ENCODE peak calls at places on chromosomes 16 and 17, in eight cellular contexts. X is H1, H is sigmoid colon, B is GM23248, U is WERI-Rb-1, Y is suprapubic skin, P is neural progenitor cell, T is fibroblast of lung. F is an unnamed sample. For H3K36me3, the result is how much of the 10 kb centered on the place peaks cover.

GRCh38 chr16:8996891-8997290 is 33.2 kb upstream of the USP7 start:
- DNase-seq in X (no peak), H (no peak), B (no peak), U (no peak), Y (no peak), P (no peak), T (no peak), F (no peak)

GRCh38 chr16:10741844-10742243 is 1.8 kb upstream of the NUBP1 start:
- DNase-seq in X (no peak), H (peak), B (no peak), U (no peak), Y (peak), P (no peak), T (peak), F (no peak)

GRCh38 chr17:82324566-82325285 is 7.3 kb upstream of the CD7 start:
- DNase-seq in X (no peak), H (no peak), B (no peak), U (no peak), Y (no peak), P (no peak), T (no peak), F (no peak)

GRCh38 chr17:19023209-19023999 is 18.8 kb upstream of the FAM83G start:
- DNase-seq in X (no peak), H (no peak), B (no peak), U (no peak), Y (no peak), P (no peak), T (no peak), F (no peak)

GRCh38 chr17:40615295-40615988 is 32.2 kb downstream of the SMARCE1 start:
- DNase-seq in X (peak), H (no peak), B (peak), U (peak), Y (no peak), P (peak), T (peak), F (peak)

GRCh38 chr17:42414782-42415409 is 8.2 kb downstream of the CAVIN1 start:
- DNase-seq in X (no peak), H (no peak), B (no peak), U (no peak), Y (no peak), P (no peak), T (no peak), F (no peak)

GRCh38 chr17:75875182-75875939 is 3.0 kb downstream of the TRIM47 start:
- DNase-seq in X (no peak), H (peak), B (no peak), U (no peak), Y (no peak), P (no peak), T (no peak), F (no peak)

GRCh38 chr16:64305663-64306062 is 816.2 kb downstream of the CDH11 start:
- DNase-seq in X (no peak), H (no peak), B (no peak), U (no peak), Y (no peak), P (no peak), T (no peak), F (no peak)

GRCh38 chr17:38864636-38865398 is 5.0 kb upstream of the LASP1 start:
- DNase-seq in X (no peak), H (no peak), B (peak), U (no peak), Y (no peak), P (peak), T (peak), F (no peak)

GRCh38 chr16:81894592-81894991 is 115.5 kb downstream of the PLCG2 start:
- DNase-seq in X (no peak), H (peak), B (no peak), U (no peak), Y (no peak), P (no peak), T (no peak), F (no peak)

GRCh38 chr16:3467920-3468319 is 24.4 kb downstream of the NAA60 start:
- DNase-seq in X (no peak), H (no peak), B (peak), U (no peak), Y (no peak), P (no peak), T (peak), F (no peak)

GRCh38 chr16:22787456-22788189 is 26.3 kb upstream of the HS3ST2 start:
- DNase-seq in X (no peak), H (no peak), B (peak), U (no peak), Y (no peak), P (no peak), T (no peak), F (no peak)

GRCh38 chr16:56606071-56606687 is 2.2 kb upstream of the MT2A start:
- DNase-seq in X (no peak), H (peak), B (peak), U (no peak), Y (no peak), P (no peak), T (no peak), F (no peak)

GRCh38 chr17:45851873-45852272 is 7.2 kb downstream of the SPPL2C start:
- DNase-seq in X (no peak), H (no peak), B (no peak), U (no peak), Y (no peak), P (no peak), T (no peak), F (no peak)

GRCh38 chr16:68902376-68903345 is 59.3 kb downstream of the TANGO6 start:
- DNase-seq in X (no peak), H (no peak), B (peak), U (peak), Y (peak), P (peak), T (peak), F (peak)

GRCh38 chr16:12011565-12011964 is 35.0 kb downstream of the SNX29 start:
- DNase-seq in X (no peak), H (no peak), B (no peak), U (no peak), Y (no peak), P (no peak), T (no peak), F (no peak)

GRCh38 chr17:72719582-72720493 is 372.6 kb downstream of the SLC39A11 start:
- DNase-seq in X (no peak), H (no peak), B (no peak), U (no peak), Y (no peak), P (no peak), T (peak), F (no peak)

GRCh38 chr17:28839221-28839620 is 3.4 kb downstream of the FAM222B start:
- DNase-seq in X (no peak), H (no peak), B (no peak), U (no peak), Y (no peak), P (no peak), T (no peak), F (no peak)

GRCh38 chr17:55722742-55723487 is at the start of gene TMEM100:
- DNase-seq in X (no peak), H (peak), B (peak), U (no peak), Y (peak), P (no peak), T (peak), F (no peak)

GRCh38 chr17:81466564-81467472 is 45.8 kb downstream of the ACTG1 start:
- DNase-seq in X (no peak), H (no peak), B (no peak), U (no peak), Y (no peak), P (no peak), T (no peak), F (no peak)

GRCh38 chr16:3459401-3460090 is 16.1 kb downstream of the NAA60 start:
- DNase-seq in X (no peak), H (no peak), B (peak), U (no peak), Y (no peak), P (peak), T (no peak), F (no peak)

GRCh38 chr16:657487-657886 is 8.3 kb downstream of the WDR90 start:
- DNase-seq in X (no peak), H (no peak), B (no peak), U (no peak), Y (no peak), P (no peak), T (no peak), F (no peak)

GRCh38 chr17:57706761-57707160 is 38.3 kb downstream of the CCDC182 start:
- DNase-seq in X (no peak), H (no peak), B (no peak), U (no peak), Y (no peak), P (no peak), T (no peak), F (no peak)

GRCh38 chr17:38599398-38599856 is 6.3 kb downstream of the SRCIN1 start:
- DNase-seq in X (no peak), H (no peak), B (no peak), U (no peak), Y (no peak), P (no peak), T (no peak), F (no peak)

GRCh38 chr17:42286411-42287295 is 1.6 kb upstream of the STAT5A start:
- DNase-seq in X (no peak), H (peak), B (peak), U (peak), Y (peak), P (no peak), T (no peak), F (no peak)

GRCh38 chr16:79004281-79004680 is 596.3 kb downstream of the MAF start:
- DNase-seq in X (no peak), H (no peak), B (no peak), U (no peak), Y (no peak), P (no peak), T (no peak), F (no peak)

GRCh38 chr16:31678649-31679325 is 151.1 kb downstream of the AHSP start:
- DNase-seq in X (no peak), H (no peak), B (no peak), U (peak), Y (no peak), P (no peak), T (no peak), F (no peak)

GRCh38 chr17:59327891-59328290 is 3.6 kb upstream of the YPEL2 start:
- DNase-seq in X (no peak), H (no peak), B (no peak), U (no peak), Y (no peak), P (no peak), T (no peak), F (no peak)

GRCh38 chr17:57600092-57600491 is 145.0 kb downstream of the CCDC182 start:
- DNase-seq in X (no peak), H (no peak), B (no peak), U (no peak), Y (no peak), P (no peak), T (no peak), F (no peak)

GRCh38 chr16:65745201-65745600 is 621.3 kb upstream of the CDH5 start:
- DNase-seq in X (no peak), H (no peak), B (no peak), U (no peak), Y (no peak), P (no peak), T (no peak), F (no peak)

GRCh38 chr16:67271446-67271845 is 7.9 kb upstream of the PLEKHG4 start:
- DNase-seq in X (no peak), H (peak), B (no peak), U (no peak), Y (no peak), P (no peak), T (no peak), F (no peak)

GRCh38 chr16:9039208-9039607 is 52.2 kb upstream of the HAPSTR1 start:
- DNase-seq in X (no peak), H (no peak), B (peak), U (no peak), Y (no peak), P (peak), T (peak), F (no peak)

GRCh38 chr17:56540791-56541190 is 52.7 kb upstream of the NOG start:
- DNase-seq in X (no peak), H (no peak), B (no peak), U (no peak), Y (no peak), P (peak), T (no peak), F (no peak)

GRCh38 chr16:64312292-64312691 is 809.6 kb downstream of the CDH11 start:
- DNase-seq in X (no peak), H (no peak), B (no peak), U (no peak), Y (no peak), P (no peak), T (no peak), F (no peak)

GRCh38 chr17:42163113-42163512 is 8.3 kb upstream of the RAB5C start:
- DNase-seq in X (no peak), H (no peak), B (no peak), U (peak), Y (no peak), P (peak), T (no peak), F (no peak)

GRCh38 chr17:31413871-31414589 is 22.6 kb downstream of the RAB11FIP4 start:
- DNase-seq in X (no peak), H (peak), B (peak), U (no peak), Y (no peak), P (peak), T (peak), F (no peak)

GRCh38 chr16:75219838-75220237 is 1.1 kb downstream of the CTRB1 start:
- DNase-seq in X (no peak), H (no peak), B (no peak), U (no peak), Y (no peak), P (no peak), T (no peak), F (no peak)

GRCh38 chr16:88685156-88686061 is 898 bp downstream of the SNAI3 start:
- DNase-seq in X (no peak), H (no peak), B (peak), U (peak), Y (no peak), P (peak), T (peak), F (no peak)

GRCh38 chr16:82300374-82300936 is 130.4 kb upstream of the MPHOSPH6 start:
- DNase-seq in X (no peak), H (no peak), B (no peak), U (no peak), Y (no peak), P (no peak), T (no peak), F (no peak)

GRCh38 chr17:14153374-14153773 is 83.3 kb downstream of the CDRT15 start:
- DNase-seq in X (no peak), H (no peak), B (no peak), U (no peak), Y (no peak), P (no peak), T (no peak), F (no peak)
- H3K27ac ChIP-seq in X (no peak), H (no peak), B (no peak), U (no peak), Y (no peak), P (no peak), T (no peak), F (no peak)

GRCh38 chr16:6484931-6485330 is 847.7 kb upstream of the RBFOX1 start:
- DNase-seq in X (no peak), H (no peak), B (no peak), U (no peak), Y (no peak), P (no peak), T (no peak), F (no peak)

GRCh38 chr16:6482861-6483530 is 849.6 kb upstream of the RBFOX1 start:
- DNase-seq in X (no peak), H (no peak), B (no peak), U (no peak), Y (no peak), P (no peak), T (no peak), F (no peak)

GRCh38 chr16:6481894-6482293 is 850.8 kb upstream of the RBFOX1 start:
- DNase-seq in X (no peak), H (no peak), B (no peak), U (no peak), Y (no peak), P (no peak), T (no peak), F (no peak)

GRCh38 chr16:6483634-6484033 is 849.0 kb upstream of the RBFOX1 start:
- DNase-seq in X (no peak), H (no peak), B (no peak), U (no peak), Y (no peak), P (peak), T (no peak), F (no peak)

GRCh38 chr16:6484121-6484520 is 848.5 kb upstream of the RBFOX1 start:
- DNase-seq in X (no peak), H (no peak), B (no peak), U (no peak), Y (no peak), P (no peak), T (no peak), F (no peak)
- H3K4me3 ChIP-seq in X (peak), H (no peak), B (no peak), U (no peak), Y (no peak), P (peak), T (no peak), F (no peak)

GRCh38 chr17:68424188-68424587 is 33.1 kb downstream of the WIPI1 start:
- DNase-seq in X (no peak), H (no peak), B (no peak), U (no peak), Y (no peak), P (peak), T (no peak), F (no peak)
- H3K36me3 ChIP-seq in X (under half), H (under half), B (half or more), U (under half), Y (half or more), P (under half), T (under half), F (under half)

DNA sequence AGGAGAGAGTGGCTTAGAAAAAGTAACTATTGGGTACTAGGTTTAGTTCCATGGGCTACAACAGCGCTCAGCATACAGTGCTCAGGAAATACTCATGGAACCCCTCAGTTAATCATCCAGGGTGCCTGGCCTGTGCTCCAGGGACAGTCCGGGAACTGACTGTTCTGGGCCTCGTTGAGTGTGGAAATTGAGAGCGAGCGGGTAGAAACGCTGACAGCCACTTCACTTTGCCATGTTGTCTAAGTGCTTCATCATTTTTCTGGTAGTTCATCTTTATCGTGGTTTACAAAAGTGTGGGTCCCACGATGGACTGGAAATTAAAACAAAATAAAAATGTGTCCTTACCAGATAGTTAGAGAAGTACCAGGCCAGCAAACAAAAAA is 31.6 kb upstream of the DNAH17 start:
- DNase-seq in X (no peak), H (no peak), B (no peak), U (no peak), Y (no peak), P (no peak), T (no peak), F (no peak)
- H3K27ac ChIP-seq in X (no peak), H (peak), B (no peak), U (no peak), Y (no peak), P (no peak), T (no peak), F (no peak)

GRCh38 chr16:85058909-85059308 is 31.3 kb downstream of the KIAA0513 start:
- DNase-seq in X (no peak), H (no peak), B (no peak), U (no peak), Y (no peak), P (no peak), T (no peak), F (no peak)
- H3K4me3 ChIP-seq in X (no peak), H (no peak), B (no peak), U (no peak), Y (no peak), P (no peak), T (no peak), F (no peak)

GRCh38 chr17:1776328-1776727 is 14.5 kb downstream of the SERPINF1 start:
- DNase-seq in X (no peak), H (no peak), B (no peak), U (no peak), Y (no peak), P (no peak), T (no peak), F (no peak)

GRCh38 chr17:1783271-1783670 is 21.4 kb downstream of the SERPINF1 start:
- DNase-seq in X (no peak), H (no peak), B (peak), U (no peak), Y (no peak), P (no peak), T (no peak), F (no peak)

GRCh38 chr17:1776857-1777256 is 15.0 kb downstream of the SERPINF1 start:
- DNase-seq in X (no peak), H (no peak), B (no peak), U (no peak), Y (no peak), P (no peak), T (no peak), F (no peak)

GRCh38 chr17:1782171-1782567 is 20.3 kb downstream of the SERPINF1 start:
- DNase-seq in X (no peak), H (no peak), B (no peak), U (no peak), Y (no peak), P (no peak), T (no peak), F (no peak)

DNA sequence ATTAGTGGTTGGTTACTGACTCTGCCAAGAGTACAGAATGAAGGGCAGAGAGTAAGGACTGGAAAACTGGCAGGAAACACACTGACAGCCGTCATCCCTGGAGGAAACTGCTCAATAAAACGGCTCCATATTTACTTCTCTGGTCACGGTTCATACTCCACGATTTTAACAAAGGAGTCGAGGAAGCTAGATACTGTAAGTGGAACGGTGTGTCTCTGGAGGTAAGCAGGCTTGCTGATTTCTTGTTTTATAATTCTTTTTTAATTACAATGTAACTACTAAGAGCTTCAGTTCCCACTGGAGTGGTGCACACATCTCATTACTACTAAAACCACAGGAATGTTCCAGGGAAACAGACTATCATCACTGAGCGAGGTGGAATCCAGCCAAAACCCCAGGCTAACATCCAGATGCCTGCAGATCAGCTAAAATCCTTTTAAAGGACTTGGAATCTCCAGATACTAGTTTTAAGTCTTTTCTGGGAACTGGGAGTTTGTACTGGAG is 17.8 kb downstream of the SERPINF1 start:
- DNase-seq in X (no peak), H (peak), B (peak), U (no peak), Y (peak), P (no peak), T (peak), F (no peak)
- H3K36me3 ChIP-seq in X (under half), H (under half), B (under half), U (half or more), Y (under half), P (under half), T (under half), F (under half)

GRCh38 chr16:86388976-86389375 is 121.4 kb upstream of the FOXF1 start:
- DNase-seq in X (no peak), H (no peak), B (peak), U (no peak), Y (no peak), P (no peak), T (no peak), F (no peak)
- H3K27ac ChIP-seq in X (no peak), H (no peak), B (no peak), U (no peak), Y (no peak), P (no peak), T (peak), F (no peak)

GRCh38 chr17:77214328-77214727 is 73.6 kb downstream of the SEC14L1 start:
- DNase-seq in X (no peak), H (peak), B (no peak), U (no peak), Y (no peak), P (no peak), T (no peak), F (no peak)
- H3K4me3 ChIP-seq in X (no peak), H (no peak), B (no peak), U (no peak), Y (no peak), P (no peak), T (no peak), F (no peak)

GRCh38 chr16:71855937-71856662 is 10.3 kb downstream of the ATXN1L start:
- DNase-seq in X (no peak), H (no peak), B (no peak), U (no peak), Y (no peak), P (no peak), T (no peak), F (no peak)
- H3K36me3 ChIP-seq in X (under half), H (under half), B (under half), U (under half), Y (half or more), P (under half), T (under half), F (under half)